ENCODE peak calls at places on chromosomes 4 and X, in ten cellular contexts. V is SJCRH30, L is A549, E is SJSA1, Z is pancreas, A is upper lobe of right lung, K is small intestine, D is foreskin keratinocyte, T is GM23248, C is IMR-90. X is an unnamed sample.

GRCh38 chr4:110654254-110654635 is 31.4 kb upstream of the PITX2 start:
- DNase-seq in V (no peak), L (no peak), E (peak; percentile 12), Z (no peak), A (no peak), K (no peak), D (no peak), T (peak; percentile 31), C (peak; percentile 32), X (no peak)

GRCh38 chr4:692771-693554 is 4.0 kb upstream of the SLC49A3 start:
- DNase-seq in V (no peak), L (no peak), E (no peak), Z (no peak), A (no peak), K (no peak), D (no peak), T (no peak), C (no peak), X (no peak)

GRCh38 chr4:73867783-73868182 is 1.4 kb upstream of the CXCL1 start:
- DNase-seq in V (no peak), L (peak; percentile 68), E (no peak), Z (no peak), A (no peak), K (peak; percentile 54), D (peak; percentile 60), T (no peak), C (no peak), X (peak; percentile 39)

GRCh38 chr4:105274090-105274489 is 127.4 kb downstream of the TET2 start:
- DNase-seq in V (no peak), L (no peak), E (no peak), Z (no peak), A (no peak), K (no peak), D (no peak), T (no peak), C (no peak), X (no peak)

GRCh38 chrX:39577976-39578962 is 519.5 kb downstream of the BCOR start:
- DNase-seq in V (peak; percentile 90), L (no peak), E (peak; percentile 24), Z (no peak), A (no peak), K (peak; percentile 0), D (no peak), T (peak; percentile 4), C (no peak), X (peak; percentile 24)

GRCh38 chrX:141759238-141759637 is 60.7 kb upstream of the SPANXD start:
- DNase-seq in V (no peak), L (no peak), E (no peak), Z (no peak), A (no peak), K (no peak), D (no peak), T (no peak), C (no peak), X (no peak)

GRCh38 chrX:7711167-7711566 is 131.8 kb upstream of the VCX start:
- DNase-seq in V (no peak), L (no peak), E (no peak), Z (no peak), A (no peak), K (no peak), D (peak; percentile 25), T (peak; percentile 0), C (no peak), X (no peak)

GRCh38 chrX:25344191-25344936 is 328.6 kb upstream of the ARX start:
- DNase-seq in V (peak; percentile 11), L (no peak), E (no peak), Z (no peak), A (no peak), K (no peak), D (peak; percentile 1), T (no peak), C (no peak), X (no peak)

GRCh38 chr4:71550220-71551190 is 211.7 kb downstream of the SLC4A4 start:
- DNase-seq in V (no peak), L (peak; percentile 53), E (no peak), Z (no peak), A (no peak), K (peak; percentile 9), D (no peak), T (peak; percentile 48), C (peak; percentile 84), X (no peak)

GRCh38 chrX:9141496-9141895 is 107.6 kb upstream of the FAM9B start:
- DNase-seq in V (no peak), L (peak; percentile 52), E (peak; percentile 21), Z (no peak), A (no peak), K (no peak), D (peak; percentile 73), T (peak; percentile 80), C (peak; percentile 85), X (no peak)

GRCh38 chrX:133513116-133513515 is 97.8 kb upstream of the GPC4 start:
- DNase-seq in V (no peak), L (no peak), E (no peak), Z (no peak), A (no peak), K (no peak), D (no peak), T (no peak), C (no peak), X (no peak)

GRCh38 chr4:24476209-24476781 is 108.1 kb downstream of the DHX15 start:
- DNase-seq in V (no peak), L (peak; percentile 21), E (no peak), Z (no peak), A (no peak), K (peak; percentile 6), D (no peak), T (peak; percentile 58), C (peak; percentile 18), X (no peak)

GRCh38 chr4:16227462-16227868 is 1.2 kb upstream of the TAPT1 start:
- DNase-seq in V (no peak), L (peak; percentile 30), E (peak; percentile 25), Z (peak; percentile 43), A (peak; percentile 65), K (peak; percentile 50), D (no peak), T (peak; percentile 57), C (peak; percentile 30), X (peak; percentile 60)

GRCh38 chr4:53592686-53593641 is 1.7 kb upstream of the LNX1 start:
- DNase-seq in V (peak; percentile 77), L (peak; percentile 40), E (no peak), Z (peak; percentile 83), A (peak; percentile 73), K (peak; percentile 79), D (peak; percentile 59), T (no peak), C (no peak), X (peak; percentile 78)

GRCh38 chr4:167234388-167234881 is at the start of gene SPOCK3:
- DNase-seq in V (peak; percentile 84), L (peak; percentile 17), E (peak; percentile 3), Z (peak; percentile 34), A (peak; percentile 70), K (no peak), D (peak; percentile 25), T (peak; percentile 40), C (no peak), X (no peak)

DNA sequence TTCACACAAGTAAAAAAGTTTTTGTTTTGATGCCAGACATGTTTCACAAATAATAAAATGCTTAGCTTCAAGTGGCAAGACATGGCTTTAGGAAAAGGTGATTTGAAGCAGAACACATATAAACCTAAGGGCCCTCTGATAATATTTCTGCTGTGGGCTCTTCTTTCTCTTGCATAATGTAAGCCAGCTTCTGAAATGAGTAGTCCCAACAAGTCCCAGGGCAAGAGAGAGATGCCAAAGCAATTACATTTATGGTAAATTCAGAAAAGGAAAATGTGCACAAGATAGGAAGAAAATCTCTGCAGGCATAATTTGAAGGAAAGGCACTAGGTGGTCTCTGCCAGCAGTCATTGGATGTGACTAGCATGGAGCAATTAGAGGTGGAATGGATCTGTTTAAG is 170.8 kb upstream of the GALNT7 start:
- DNase-seq in V (no peak), L (no peak), E (no peak), Z (no peak), A (no peak), K (no peak), D (no peak), T (no peak), C (peak; percentile 6), X (no peak)
- H3K4me1 ChIP-seq in V (peaks cover 7% of the 10 kb centered on the region), L (peaks cover 40% of the 10 kb centered on the region), E (peaks cover 42% of the 10 kb centered on the region), Z (no peaks in the 10 kb centered on the region), A (no peaks in the 10 kb centered on the region), K (peaks cover 5% of the 10 kb centered on the region), D (peaks cover 41% of the 10 kb centered on the region), T (peaks cover 26% of the 10 kb centered on the region), C (peaks cover 13% of the 10 kb centered on the region), X (peaks cover 13% of the 10 kb centered on the region)

GRCh38 chrX:677376-677775 is 46.8 kb downstream of the SHOX start:
- DNase-seq in V (no peak), L (no peak), E (no peak), Z (no peak), A (no peak), K (no peak), D (no peak), T (no peak), C (no peak), X (no peak)

GRCh38 chrX:675896-676295 is 45.3 kb downstream of the SHOX start:
- DNase-seq in V (no peak), L (no peak), E (no peak), Z (no peak), A (no peak), K (no peak), D (no peak), T (no peak), C (no peak), X (no peak)

GRCh38 chrX:680062-680461 is 49.5 kb downstream of the SHOX start:
- DNase-seq in V (no peak), L (no peak), E (no peak), Z (no peak), A (no peak), K (no peak), D (no peak), T (no peak), C (no peak), X (no peak)

GRCh38 chrX:681989-682388 is 51.4 kb downstream of the SHOX start:
- DNase-seq in V (no peak), L (no peak), E (no peak), Z (no peak), A (no peak), K (no peak), D (no peak), T (no peak), C (no peak), X (no peak)

GRCh38 chrX:679161-679979 is 48.8 kb downstream of the SHOX start:
- DNase-seq in V (no peak), L (no peak), E (no peak), Z (no peak), A (no peak), K (no peak), D (no peak), T (no peak), C (no peak), X (no peak)
- H3K4me1 ChIP-seq in V (no peaks in the 10 kb centered on the region), L (no peaks in the 10 kb centered on the region), E (no peaks in the 10 kb centered on the region), Z (no peaks in the 10 kb centered on the region), A (no peaks in the 10 kb centered on the region), K (no peaks in the 10 kb centered on the region), D (no peaks in the 10 kb centered on the region), T (no peaks in the 10 kb centered on the region), C (no peaks in the 10 kb centered on the region), X (no peaks in the 10 kb centered on the region)

GRCh38 chr4:102823897-102824296 is 3.5 kb downstream of the UBE2D3 start:
- DNase-seq in V (no peak), L (no peak), E (no peak), Z (no peak), A (no peak), K (peak; percentile 16), D (no peak), T (peak; percentile 45), C (peak; percentile 57), X (no peak)
- H3K4me1 ChIP-seq in V (peaks cover 5% of the 10 kb centered on the region), L (peaks cover 57% of the 10 kb centered on the region), E (peaks cover 35% of the 10 kb centered on the region), Z (peaks cover 51% of the 10 kb centered on the region), A (peaks cover 59% of the 10 kb centered on the region), K (peaks cover 3% of the 10 kb centered on the region), D (peaks cover 58% of the 10 kb centered on the region), T (peaks cover 51% of the 10 kb centered on the region), C (peaks cover under 1% of the 10 kb centered on the region), X (peaks cover 41% of the 10 kb centered on the region)

GRCh38 chr4:55396305-55397023 is 707 bp downstream of the TMEM165 start:
- DNase-seq in V (peak; percentile 62), L (no peak), E (peak; percentile 68), Z (peak; percentile 58), A (peak; percentile 80), K (peak; percentile 51), D (no peak), T (peak; percentile 73), C (peak; percentile 38), X (peak; percentile 75)
- H3K4me1 ChIP-seq in V (peaks cover 24% of the 10 kb centered on the region), L (peaks cover 20% of the 10 kb centered on the region), E (peaks cover 19% of the 10 kb centered on the region), Z (peaks cover 22% of the 10 kb centered on the region), A (peaks cover 29% of the 10 kb centered on the region), K (peaks cover 4% of the 10 kb centered on the region), D (peaks cover 23% of the 10 kb centered on the region), T (peaks cover 17% of the 10 kb centered on the region), C (peaks cover 7% of the 10 kb centered on the region), X (peaks cover 26% of the 10 kb centered on the region)